ENCODE peak calls at places on chromosomes 13 and 19, in nine cellular contexts. R is AG04450, K is coronary artery, T is psoas muscle, U is H1, J is lower lobe of right lung, L is HFF-Myc, F is sigmoid colon, D is left ventricle myocardium inferior. E is an unnamed sample.

GRCh38 chr19:2149980-2150793 is 1.2 kb downstream of the AP3D1 start:
- DNase-seq in D (no peak), L (no peak), K (no peak), J (peak; percentile 62), F (no peak), R (no peak), T (no peak), U (no peak), E (peak; percentile 56)

GRCh38 chr19:7224205-7224833 is 69.9 kb downstream of the INSR start:
- DNase-seq in F (peak; percentile 90), K (no peak), U (no peak), J (no peak), R (no peak), D (no peak), T (no peak), L (no peak), E (no peak)

GRCh38 chr13:29598321-29598720 is 2.8 kb upstream of the SLC7A1 start:
- DNase-seq in L (no peak), J (no peak), K (no peak), F (no peak), T (no peak), U (no peak), R (no peak), D (no peak), E (no peak)

GRCh38 chr13:102293723-102294122 is 108.1 kb downstream of the FGF14 start:
- DNase-seq in F (no peak), D (no peak), L (no peak), K (no peak), J (no peak), T (no peak), U (no peak), R (no peak), E (no peak)

GRCh38 chr19:57351867-57352266 is 796 bp downstream of the ZNF304 start:
- DNase-seq in R (no peak), U (no peak), L (no peak), K (no peak), F (no peak), T (no peak), J (no peak), D (no peak), E (peak; percentile 55)

GRCh38 chr13:97005631-97006262 is 11.5 kb upstream of the OXGR1 start:
- DNase-seq in R (peak; percentile 4), U (no peak), T (no peak), F (no peak), J (no peak), K (no peak), D (no peak), L (no peak), E (peak; percentile 74)

GRCh38 chr19:45404557-45405434 is at the start of gene PPP1R13L:
- DNase-seq in F (peak; percentile 92), R (no peak), T (peak; percentile 84), L (no peak), D (peak; percentile 89), J (peak; percentile 94), K (peak; percentile 94), U (peak; percentile 93), E (peak; percentile 98)

GRCh38 chr13:71517004-71517403 is 350.0 kb downstream of the DACH1 start:
- DNase-seq in K (no peak), F (no peak), R (no peak), D (no peak), L (peak; percentile 10), T (no peak), J (no peak), U (no peak), E (peak; percentile 32)

GRCh38 chr19:12705169-12705568 is 8.7 kb upstream of the FBXW9 start:
- DNase-seq in T (no peak), U (no peak), F (no peak), K (no peak), R (no peak), L (no peak), D (no peak), J (no peak), E (no peak)

GRCh38 chr13:19586904-19587634 is 25.7 kb upstream of the TPTE2 start:
- DNase-seq in T (peak; percentile 59), J (peak; percentile 55), R (no peak), D (no peak), F (no peak), L (peak; percentile 24), K (no peak), U (no peak), E (peak; percentile 19)

GRCh38 chr19:10565028-10565566 is 713 bp downstream of the KRI1 start:
- DNase-seq in F (peak; percentile 77), K (peak; percentile 76), R (no peak), D (no peak), T (peak; percentile 67), L (no peak), U (no peak), J (peak; percentile 68), E (peak; percentile 41)

GRCh38 chr19:32459199-32459865 is 53.8 kb downstream of the DPY19L3 start:
- DNase-seq in U (no peak), R (no peak), F (no peak), L (no peak), D (no peak), T (no peak), J (no peak), K (no peak), E (no peak)

GRCh38 chr19:802497-802887 is 5.2 kb downstream of the PTBP1 start:
- DNase-seq in F (no peak), T (peak; percentile 54), J (no peak), R (no peak), L (no peak), D (no peak), U (no peak), K (no peak), E (no peak)

GRCh38 chr19:679418-680286 is 3.5 kb downstream of the FSTL3 start:
- DNase-seq in T (peak; percentile 85), U (no peak), K (peak; percentile 92), F (peak; percentile 93), R (peak; percentile 48), J (peak; percentile 77), L (no peak), D (peak; percentile 71), E (peak; percentile 76)

GRCh38 chr13:77457989-77458388 is 77.5 kb upstream of the SCEL start:
- DNase-seq in K (no peak), F (no peak), D (no peak), J (no peak), U (no peak), R (no peak), L (no peak), T (no peak), E (no peak)

GRCh38 chr19:4870025-4870700 is 2.7 kb upstream of the PLIN3 start:
- DNase-seq in K (no peak), T (peak; percentile 76), J (peak; percentile 65), R (peak; percentile 66), L (peak; percentile 95), F (no peak), U (no peak), D (no peak), E (peak; percentile 93)

GRCh38 chr19:19460761-19461265 is 54.5 kb downstream of the TSSK6 start:
- DNase-seq in F (peak; percentile 87), K (no peak), L (no peak), D (peak; percentile 69), R (no peak), J (peak; percentile 76), U (no peak), T (peak; percentile 84), E (no peak)

GRCh38 chr13:28819748-28820098 is 416 bp upstream of the MTUS2 start:
- DNase-seq in F (no peak), D (peak; percentile 69), U (peak; percentile 92), R (no peak), L (no peak), T (no peak), J (peak; percentile 59), K (no peak), E (peak; percentile 59)

GRCh38 chr13:114096031-114096485 is 36.4 kb downstream of the RASA3 start:
- DNase-seq in J (no peak), T (peak; percentile 53), U (no peak), R (no peak), K (no peak), F (peak; percentile 61), L (no peak), D (no peak), E (no peak)

GRCh38 chr19:1130801-1131717 is 27.3 kb downstream of the GPX4 start:
- DNase-seq in J (no peak), R (no peak), F (no peak), K (no peak), U (no peak), D (no peak), T (no peak), L (no peak), E (no peak)

GRCh38 chr19:38544569-38545315 is 73.0 kb downstream of the MAP4K1 start:
- DNase-seq in J (peak; percentile 12), D (no peak), T (no peak), L (no peak), U (no peak), K (no peak), F (no peak), R (peak; percentile 7), E (no peak)
- H3K4me3 ChIP-seq in J (no peak overlapping the region), D (peak overlapping the region; percentile 33), T (no peak overlapping the region), L (no peak overlapping the region), U (no peak overlapping the region), K (peak overlapping the region; percentile 47), F (no peak overlapping the region), R (no peak overlapping the region), E (no peak overlapping the region)

GRCh38 chr13:30676672-30677071 is 58.7 kb upstream of the ALOX5AP start:
- DNase-seq in D (no peak), K (no peak), U (no peak), R (no peak), J (no peak), L (no peak), F (no peak), T (no peak), E (peak; percentile 66)
- TF ChIP-seq CTCF in D (peak; percentile 23), K (no peak), U (peak; percentile 36), R (peak; percentile 45), J (no peak), L (peak; percentile 40), F (no peak), T (no peak), E (peak; percentile 56)

DNA sequence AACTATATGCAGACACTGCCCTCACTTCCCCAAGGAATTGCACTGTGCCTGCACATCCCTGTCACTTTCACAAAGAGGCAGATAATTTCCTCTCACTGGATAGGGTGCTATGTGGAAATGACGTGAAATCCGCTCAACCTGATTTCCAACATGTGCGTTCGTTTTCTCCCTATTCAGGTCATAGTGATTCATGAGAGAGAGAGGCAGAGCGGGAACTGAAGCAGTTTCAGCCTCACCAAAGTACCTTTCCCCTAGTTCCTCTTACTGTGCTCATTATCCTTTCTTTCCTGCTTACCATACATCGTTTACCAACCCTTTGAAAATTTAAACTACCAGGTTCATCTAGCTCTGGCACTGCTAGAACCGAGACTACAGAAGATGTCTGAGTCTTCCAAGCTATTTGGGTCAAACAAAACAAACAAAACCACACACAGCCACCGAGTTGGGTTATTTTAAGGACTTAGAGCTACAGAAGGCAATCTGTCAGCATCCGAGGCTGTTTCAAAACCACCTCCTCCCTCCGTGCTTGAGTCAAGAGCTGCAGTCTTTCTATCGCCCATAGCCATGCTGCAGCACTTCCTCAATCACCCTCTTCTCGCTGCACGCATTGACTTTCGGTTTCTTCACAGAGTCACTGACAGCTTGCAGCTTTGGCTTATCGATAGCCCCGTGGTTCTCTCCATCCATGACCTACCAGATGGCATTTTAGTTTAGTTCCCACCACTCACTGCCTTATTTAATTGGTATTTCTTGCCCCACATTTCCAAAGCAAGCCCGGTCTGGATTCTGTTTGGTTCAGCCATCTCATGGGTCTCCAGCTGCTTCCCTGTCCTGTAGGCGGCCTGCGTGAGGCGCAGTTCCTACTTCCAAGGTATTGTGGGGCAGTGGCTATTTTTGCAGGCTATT is 1395.8 kb downstream of the EFNB2 start:
- DNase-seq in T (peak; percentile 37), K (no peak), F (peak; percentile 56), L (no peak), R (no peak), D (peak; percentile 26), J (peak; percentile 72), U (no peak), E (no peak)
- H3K4me3 ChIP-seq in T (peak overlapping the region; percentile 31), K (peak overlapping the region; percentile 69), F (peak overlapping the region; percentile 12), L (peak overlapping the region; percentile 36), R (peak overlapping the region; percentile 59), D (peak overlapping the region; percentile 61), J (peak overlapping the region; percentile 55), U (no peak overlapping the region), E (no peak overlapping the region)

GRCh38 chr13:21934309-21934708 is 263.4 kb downstream of the FGF9 start:
- DNase-seq in L (no peak), K (no peak), D (no peak), U (no peak), J (no peak), F (no peak), T (no peak), R (no peak), E (no peak)
- TF ChIP-seq CTCF in L (no peak), K (no peak), D (no peak), U (no peak), J (no peak), F (no peak), T (no peak), R (no peak), E (no peak)

E was measured in epithelial cell of esophagus.